ENCODE peak calls at places on chromosomes 2 and 18, in ten cellular contexts. One of them, this sample, is unnamed.

GRCh38 chr18:58615150-58616132 is 13.4 kb downstream of the ALPK2 start:
- DNase-seq in HFFc6: no peak
- DNase-seq in breast epithelium: no peak
- DNase-seq in hepatocyte: no peak
- DNase-seq in progenitor cell of endocrine pancreas: no peak
- DNase-seq in lower lobe of right lung: no peak
- DNase-seq in choroid plexus epithelial cell: no peak
- DNase-seq in fibroblast of lung: no peak
- DNase-seq in kidney: no peak
- DNase-seq in cardiac muscle cell: no peak
- DNase-seq in this sample: no peak

GRCh38 chr18:48917579-48918101 is 33.1 kb downstream of the SMAD7 start:
- DNase-seq in HFFc6: no peak
- DNase-seq in breast epithelium: no peak
- DNase-seq in hepatocyte: peak; percentile 14
- DNase-seq in progenitor cell of endocrine pancreas: no peak
- DNase-seq in lower lobe of right lung: no peak
- DNase-seq in choroid plexus epithelial cell: no peak
- DNase-seq in fibroblast of lung: no peak
- DNase-seq in kidney: no peak
- DNase-seq in cardiac muscle cell: no peak
- DNase-seq in this sample: peak; percentile 20

GRCh38 chr2:11901351-11902069 is 155.1 kb downstream of the LPIN1 start:
- DNase-seq in HFFc6: no peak
- DNase-seq in breast epithelium: no peak
- DNase-seq in hepatocyte: no peak
- DNase-seq in progenitor cell of endocrine pancreas: no peak
- DNase-seq in lower lobe of right lung: no peak
- DNase-seq in choroid plexus epithelial cell: no peak
- DNase-seq in fibroblast of lung: no peak
- DNase-seq in kidney: no peak
- DNase-seq in cardiac muscle cell: no peak
- DNase-seq in this sample: no peak

GRCh38 chr2:149329068-149329467 is 1.3 kb upstream of the LYPD6 start:
- DNase-seq in HFFc6: no peak
- DNase-seq in breast epithelium: no peak
- DNase-seq in hepatocyte: peak; percentile 13
- DNase-seq in progenitor cell of endocrine pancreas: no peak
- DNase-seq in lower lobe of right lung: no peak
- DNase-seq in choroid plexus epithelial cell: no peak
- DNase-seq in fibroblast of lung: no peak
- DNase-seq in kidney: no peak
- DNase-seq in cardiac muscle cell: no peak
- DNase-seq in this sample: no peak

GRCh38 chr2:32565902-32566301 is 61.9 kb upstream of the TTC27 start:
- DNase-seq in HFFc6: no peak
- DNase-seq in breast epithelium: no peak
- DNase-seq in hepatocyte: no peak
- DNase-seq in progenitor cell of endocrine pancreas: no peak
- DNase-seq in lower lobe of right lung: no peak
- DNase-seq in choroid plexus epithelial cell: no peak
- DNase-seq in fibroblast of lung: no peak
- DNase-seq in kidney: no peak
- DNase-seq in cardiac muscle cell: no peak
- DNase-seq in this sample: no peak

GRCh38 chr18:37673196-37673595 is 107.6 kb upstream of the CELF4 start:
- DNase-seq in HFFc6: no peak
- DNase-seq in breast epithelium: no peak
- DNase-seq in hepatocyte: no peak
- DNase-seq in progenitor cell of endocrine pancreas: no peak
- DNase-seq in lower lobe of right lung: no peak
- DNase-seq in choroid plexus epithelial cell: no peak
- DNase-seq in fibroblast of lung: no peak
- DNase-seq in kidney: no peak
- DNase-seq in cardiac muscle cell: no peak
- DNase-seq in this sample: no peak

GRCh38 chr2:98903064-98903355 is 33.0 kb downstream of the CRACDL start:
- DNase-seq in HFFc6: no peak
- DNase-seq in breast epithelium: no peak
- DNase-seq in hepatocyte: no peak
- DNase-seq in progenitor cell of endocrine pancreas: no peak
- DNase-seq in lower lobe of right lung: no peak
- DNase-seq in choroid plexus epithelial cell: no peak
- DNase-seq in fibroblast of lung: no peak
- DNase-seq in kidney: peak; percentile 41
- DNase-seq in cardiac muscle cell: no peak
- DNase-seq in this sample: no peak

GRCh38 chr2:217943379-217944321 is 59.1 kb downstream of the TNS1 start:
- DNase-seq in HFFc6: peak; percentile 49
- DNase-seq in breast epithelium: peak; percentile 74
- DNase-seq in hepatocyte: peak; percentile 93
- DNase-seq in progenitor cell of endocrine pancreas: peak; percentile 60
- DNase-seq in lower lobe of right lung: peak; percentile 90
- DNase-seq in choroid plexus epithelial cell: peak; percentile 71
- DNase-seq in fibroblast of lung: peak; percentile 70
- DNase-seq in kidney: peak; percentile 97
- DNase-seq in cardiac muscle cell: peak; percentile 91
- DNase-seq in this sample: peak; percentile 45

GRCh38 chr2:163775304-163775703 is 39.5 kb upstream of the FIGN start:
- DNase-seq in HFFc6: no peak
- DNase-seq in breast epithelium: no peak
- DNase-seq in hepatocyte: no peak
- DNase-seq in progenitor cell of endocrine pancreas: no peak
- DNase-seq in lower lobe of right lung: no peak
- DNase-seq in choroid plexus epithelial cell: peak; percentile 31
- DNase-seq in fibroblast of lung: peak; percentile 80
- DNase-seq in kidney: no peak
- DNase-seq in cardiac muscle cell: no peak
- DNase-seq in this sample: peak; percentile 33

GRCh38 chr2:20623741-20624155 is 27.1 kb downstream of the HS1BP3 start:
- DNase-seq in HFFc6: no peak
- DNase-seq in breast epithelium: peak; percentile 43
- DNase-seq in hepatocyte: no peak
- DNase-seq in progenitor cell of endocrine pancreas: no peak
- DNase-seq in lower lobe of right lung: peak; percentile 43
- DNase-seq in choroid plexus epithelial cell: no peak
- DNase-seq in fibroblast of lung: no peak
- DNase-seq in kidney: peak; percentile 71
- DNase-seq in cardiac muscle cell: no peak
- DNase-seq in this sample: no peak

GRCh38 chr18:2981212-2981728 is 31.7 kb downstream of the LPIN2 start:
- DNase-seq in HFFc6: peak; percentile 89
- DNase-seq in breast epithelium: no peak
- DNase-seq in hepatocyte: peak; percentile 47
- DNase-seq in progenitor cell of endocrine pancreas: no peak
- DNase-seq in lower lobe of right lung: no peak
- DNase-seq in choroid plexus epithelial cell: peak; percentile 97
- DNase-seq in fibroblast of lung: peak; percentile 89
- DNase-seq in kidney: no peak
- DNase-seq in cardiac muscle cell: no peak
- DNase-seq in this sample: peak; percentile 75

GRCh38 chr2:175234153-175234552 is 52.6 kb upstream of the ATP5MC3 start:
- DNase-seq in HFFc6: no peak
- DNase-seq in breast epithelium: no peak
- DNase-seq in hepatocyte: peak; percentile 37
- DNase-seq in progenitor cell of endocrine pancreas: no peak
- DNase-seq in lower lobe of right lung: no peak
- DNase-seq in choroid plexus epithelial cell: no peak
- DNase-seq in fibroblast of lung: no peak
- DNase-seq in kidney: no peak
- DNase-seq in cardiac muscle cell: no peak
- DNase-seq in this sample: no peak
- TF ChIP-seq CTCF in HFFc6: no peak
- TF ChIP-seq CTCF in breast epithelium: no peak
- TF ChIP-seq CTCF in hepatocyte: no peak
- TF ChIP-seq CTCF in progenitor cell of endocrine pancreas: no peak
- TF ChIP-seq CTCF in lower lobe of right lung: no peak
- TF ChIP-seq CTCF in choroid plexus epithelial cell: no peak
- TF ChIP-seq CTCF in fibroblast of lung: no peak
- TF ChIP-seq CTCF in kidney: no peak
- TF ChIP-seq CTCF in cardiac muscle cell: no peak
- TF ChIP-seq CTCF in this sample: no peak

GRCh38 chr2:236688157-236688556 is 118.5 kb downstream of the ACKR3 start:
- DNase-seq in HFFc6: no peak
- DNase-seq in breast epithelium: no peak
- DNase-seq in hepatocyte: no peak
- DNase-seq in progenitor cell of endocrine pancreas: no peak
- DNase-seq in lower lobe of right lung: no peak
- DNase-seq in choroid plexus epithelial cell: no peak
- DNase-seq in fibroblast of lung: no peak
- DNase-seq in kidney: no peak
- DNase-seq in cardiac muscle cell: no peak
- DNase-seq in this sample: no peak

GRCh38 chr2:236687296-236687955 is 117.8 kb downstream of the ACKR3 start:
- DNase-seq in HFFc6: no peak
- DNase-seq in breast epithelium: no peak
- DNase-seq in hepatocyte: no peak
- DNase-seq in progenitor cell of endocrine pancreas: no peak
- DNase-seq in lower lobe of right lung: no peak
- DNase-seq in choroid plexus epithelial cell: no peak
- DNase-seq in fibroblast of lung: no peak
- DNase-seq in kidney: no peak
- DNase-seq in cardiac muscle cell: no peak
- DNase-seq in this sample: no peak

GRCh38 chr2:236689393-236689700 is 119.7 kb downstream of the ACKR3 start:
- DNase-seq in HFFc6: no peak
- DNase-seq in breast epithelium: no peak
- DNase-seq in hepatocyte: no peak
- DNase-seq in progenitor cell of endocrine pancreas: no peak
- DNase-seq in lower lobe of right lung: no peak
- DNase-seq in choroid plexus epithelial cell: no peak
- DNase-seq in fibroblast of lung: no peak
- DNase-seq in kidney: no peak
- DNase-seq in cardiac muscle cell: no peak
- DNase-seq in this sample: no peak

GRCh38 chr2:236689981-236690380 is 120.4 kb downstream of the ACKR3 start:
- DNase-seq in HFFc6: no peak
- DNase-seq in breast epithelium: no peak
- DNase-seq in hepatocyte: no peak
- DNase-seq in progenitor cell of endocrine pancreas: no peak
- DNase-seq in lower lobe of right lung: no peak
- DNase-seq in choroid plexus epithelial cell: no peak
- DNase-seq in fibroblast of lung: peak; percentile 52
- DNase-seq in kidney: no peak
- DNase-seq in cardiac muscle cell: no peak
- DNase-seq in this sample: peak; percentile 49

GRCh38 chr2:236688563-236689392 is 119.2 kb downstream of the ACKR3 start:
- DNase-seq in HFFc6: no peak
- DNase-seq in breast epithelium: no peak
- DNase-seq in hepatocyte: no peak
- DNase-seq in progenitor cell of endocrine pancreas: no peak
- DNase-seq in lower lobe of right lung: no peak
- DNase-seq in choroid plexus epithelial cell: no peak
- DNase-seq in fibroblast of lung: no peak
- DNase-seq in kidney: no peak
- DNase-seq in cardiac muscle cell: no peak
- DNase-seq in this sample: no peak
- TF ChIP-seq CTCF in HFFc6: no peak
- TF ChIP-seq CTCF in breast epithelium: no peak
- TF ChIP-seq CTCF in hepatocyte: no peak
- TF ChIP-seq CTCF in progenitor cell of endocrine pancreas: no peak
- TF ChIP-seq CTCF in lower lobe of right lung: no peak
- TF ChIP-seq CTCF in choroid plexus epithelial cell: no peak
- TF ChIP-seq CTCF in fibroblast of lung: no peak
- TF ChIP-seq CTCF in kidney: no peak
- TF ChIP-seq CTCF in cardiac muscle cell: no peak
- TF ChIP-seq CTCF in this sample: no peak

GRCh38 chr2:216006164-216006663 is 7.1 kb downstream of the MREG start:
- DNase-seq in HFFc6: no peak
- DNase-seq in breast epithelium: peak; percentile 53
- DNase-seq in hepatocyte: no peak
- DNase-seq in progenitor cell of endocrine pancreas: no peak
- DNase-seq in lower lobe of right lung: peak; percentile 65
- DNase-seq in choroid plexus epithelial cell: no peak
- DNase-seq in fibroblast of lung: peak; percentile 63
- DNase-seq in kidney: peak; percentile 66
- DNase-seq in cardiac muscle cell: no peak
- DNase-seq in this sample: no peak
- TF ChIP-seq CTCF in HFFc6: no peak
- TF ChIP-seq CTCF in breast epithelium: no peak
- TF ChIP-seq CTCF in hepatocyte: no peak
- TF ChIP-seq CTCF in progenitor cell of endocrine pancreas: no peak
- TF ChIP-seq CTCF in lower lobe of right lung: no peak
- TF ChIP-seq CTCF in choroid plexus epithelial cell: no peak
- TF ChIP-seq CTCF in fibroblast of lung: no peak
- TF ChIP-seq CTCF in kidney: no peak
- TF ChIP-seq CTCF in cardiac muscle cell: no peak
- TF ChIP-seq CTCF in this sample: no peak

GRCh38 chr2:204124140-204124750 is 187.7 kb downstream of the ICOS start:
- DNase-seq in HFFc6: no peak
- DNase-seq in breast epithelium: no peak
- DNase-seq in hepatocyte: no peak
- DNase-seq in progenitor cell of endocrine pancreas: no peak
- DNase-seq in lower lobe of right lung: no peak
- DNase-seq in choroid plexus epithelial cell: no peak
- DNase-seq in fibroblast of lung: no peak
- DNase-seq in kidney: no peak
- DNase-seq in cardiac muscle cell: no peak
- DNase-seq in this sample: no peak

GRCh38 chr2:204122425-204122824 is 185.9 kb downstream of the ICOS start:
- DNase-seq in HFFc6: no peak
- DNase-seq in breast epithelium: no peak
- DNase-seq in hepatocyte: no peak
- DNase-seq in progenitor cell of endocrine pancreas: no peak
- DNase-seq in lower lobe of right lung: no peak
- DNase-seq in choroid plexus epithelial cell: no peak
- DNase-seq in fibroblast of lung: no peak
- DNase-seq in kidney: no peak
- DNase-seq in cardiac muscle cell: no peak
- DNase-seq in this sample: no peak

GRCh38 chr2:204127238-204127637 is 190.7 kb downstream of the ICOS start:
- DNase-seq in HFFc6: no peak
- DNase-seq in breast epithelium: no peak
- DNase-seq in hepatocyte: peak; percentile 54
- DNase-seq in progenitor cell of endocrine pancreas: no peak
- DNase-seq in lower lobe of right lung: no peak
- DNase-seq in choroid plexus epithelial cell: peak; percentile 25
- DNase-seq in fibroblast of lung: peak; percentile 21
- DNase-seq in kidney: no peak
- DNase-seq in cardiac muscle cell: peak; percentile 47
- DNase-seq in this sample: peak; percentile 4

GRCh38 chr2:204129591-204130270 is 193.2 kb downstream of the ICOS start:
- DNase-seq in HFFc6: no peak
- DNase-seq in breast epithelium: no peak
- DNase-seq in hepatocyte: no peak
- DNase-seq in progenitor cell of endocrine pancreas: no peak
- DNase-seq in lower lobe of right lung: no peak
- DNase-seq in choroid plexus epithelial cell: no peak
- DNase-seq in fibroblast of lung: no peak
- DNase-seq in kidney: no peak
- DNase-seq in cardiac muscle cell: no peak
- DNase-seq in this sample: no peak

DNA sequence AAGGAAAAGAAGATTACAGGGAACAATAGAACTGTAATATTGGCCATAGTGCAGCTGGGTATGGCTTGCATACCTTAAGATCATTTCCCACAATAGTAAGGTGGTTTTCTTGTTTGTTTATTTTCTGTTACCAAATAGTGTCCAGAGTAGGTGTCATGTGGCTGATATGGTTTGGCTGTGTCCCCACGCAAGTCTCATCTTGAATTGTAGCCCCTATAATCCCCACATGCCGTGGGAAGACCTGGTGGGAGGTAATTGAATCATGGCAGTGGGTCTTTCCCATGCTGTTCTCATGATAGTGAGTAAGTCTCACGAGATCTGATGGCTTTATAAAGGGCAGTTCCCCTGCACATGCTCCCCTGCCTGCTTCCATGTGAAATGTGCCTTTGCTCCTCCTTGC is 190.1 kb downstream of the ICOS start:
- DNase-seq in HFFc6: no peak
- DNase-seq in breast epithelium: no peak
- DNase-seq in hepatocyte: no peak
- DNase-seq in progenitor cell of endocrine pancreas: no peak
- DNase-seq in lower lobe of right lung: no peak
- DNase-seq in choroid plexus epithelial cell: no peak
- DNase-seq in fibroblast of lung: no peak
- DNase-seq in kidney: no peak
- DNase-seq in cardiac muscle cell: no peak
- DNase-seq in this sample: no peak
- TF ChIP-seq CTCF in HFFc6: no peak
- TF ChIP-seq CTCF in breast epithelium: no peak
- TF ChIP-seq CTCF in hepatocyte: no peak
- TF ChIP-seq CTCF in progenitor cell of endocrine pancreas: no peak
- TF ChIP-seq CTCF in lower lobe of right lung: no peak
- TF ChIP-seq CTCF in choroid plexus epithelial cell: no peak
- TF ChIP-seq CTCF in fibroblast of lung: no peak
- TF ChIP-seq CTCF in kidney: no peak
- TF ChIP-seq CTCF in cardiac muscle cell: no peak
- TF ChIP-seq CTCF in this sample: no peak

This sample was measured in fibroblast of the aortic adventitia.